ENCODE peak calls at places on chromosomes 7 and 10, in five cellular contexts. B is H9, U is trophoblast cell, G is mesenchymal stem cell, T is H1. P is an unnamed sample.

GRCh38 chr10:13853854-13854253 is 267.1 kb downstream of the PRPF18 start:
- DNase-seq in B (no peak), U (no peak), G (peak), T (no peak), P (no peak)

GRCh38 chr7:30134011-30134410 is 775 bp upstream of the MTURN start:
- DNase-seq in B (no peak), U (peak), G (no peak), T (no peak), P (no peak)

GRCh38 chr10:77943086-77943901 is 16.7 kb upstream of the DLG5 start:
- DNase-seq in B (peak), U (peak), G (peak), T (no peak), P (peak)

GRCh38 chr10:7333995-7334964 is 76.6 kb downstream of the SFMBT2 start:
- DNase-seq in B (peak), U (no peak), G (peak), T (no peak), P (no peak)

GRCh38 chr7:66429498-66430163 is 199.1 kb upstream of the KCTD7 start:
- DNase-seq in B (no peak), U (no peak), G (peak), T (no peak), P (no peak)

GRCh38 chr10:13712799-13713581 is 126.2 kb downstream of the PRPF18 start:
- DNase-seq in B (no peak), U (peak), G (peak), T (no peak), P (no peak)

GRCh38 chr10:125160856-125161569 is 650 bp upstream of the CTBP2 start:
- DNase-seq in B (peak), U (peak), G (peak), T (peak), P (peak)

GRCh38 chr7:28804990-28805389 is 153.1 kb downstream of the TRIL start:
- DNase-seq in B (no peak), U (no peak), G (no peak), T (no peak), P (no peak)

GRCh38 chr7:157897686-157898085 is 560.9 kb downstream of the DNAJB6 start:
- DNase-seq in B (no peak), U (no peak), G (no peak), T (no peak), P (no peak)

GRCh38 chr7:151690597-151690996 is 170.9 kb upstream of the RHEB start:
- DNase-seq in B (no peak), U (no peak), G (peak), T (no peak), P (no peak)

GRCh38 chr10:130757821-130758489 is 553.6 kb downstream of the TCERG1L start:
- DNase-seq in B (no peak), U (peak), G (no peak), T (no peak), P (no peak)

GRCh38 chr10:100007239-100008141 is 2.3 kb downstream of the DNMBP start:
- DNase-seq in B (no peak), U (peak), G (peak), T (no peak), P (no peak)

GRCh38 chr10:94328613-94329012 is 34.1 kb downstream of the NOC3L start:
- DNase-seq in B (no peak), U (no peak), G (no peak), T (no peak), P (no peak)

GRCh38 chr10:94324609-94325233 is 38.0 kb downstream of the NOC3L start:
- DNase-seq in B (no peak), U (peak), G (no peak), T (no peak), P (no peak)

GRCh38 chr10:94327649-94328048 is 35.1 kb downstream of the NOC3L start:
- DNase-seq in B (no peak), U (no peak), G (no peak), T (no peak), P (no peak)
- H2BK12ac ChIP-seq in B (no peak), U (no peak), G (no peak), T (no peak), P (no peak)

DNA sequence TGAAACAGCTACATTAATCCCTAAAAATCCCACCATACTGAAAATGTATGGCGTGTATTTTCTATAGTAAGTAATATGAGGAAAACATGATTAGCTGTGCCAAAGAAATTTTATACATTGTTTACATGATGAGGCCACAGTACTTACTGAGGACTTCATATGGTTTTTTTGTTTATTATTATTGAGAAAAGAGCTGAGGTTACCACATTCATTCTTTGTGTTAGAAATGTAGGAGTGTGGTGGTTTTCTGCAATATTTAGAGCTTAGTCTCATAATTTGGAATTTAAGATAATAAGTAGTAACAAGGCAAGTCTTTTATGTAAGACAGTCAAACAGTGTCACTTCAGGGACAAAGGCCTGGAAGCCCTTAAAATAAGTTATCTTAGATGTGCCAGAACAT is 45.0 kb downstream of the SLC25A40 start:
- DNase-seq in B (no peak), U (no peak), G (peak), T (no peak), P (no peak)
- H2BK12ac ChIP-seq in B (no peak), U (no peak), G (no peak), T (no peak), P (no peak)

GRCh38 chr7:95322396-95322795 is 1.9 kb downstream of the PON1 start:
- DNase-seq in B (no peak), U (no peak), G (no peak), T (no peak), P (no peak)

GRCh38 chr7:95322874-95323273 is 1.5 kb downstream of the PON1 start:
- DNase-seq in B (no peak), U (no peak), G (no peak), T (no peak), P (no peak)

GRCh38 chr7:95321720-95322119 is 2.6 kb downstream of the PON1 start:
- DNase-seq in B (no peak), U (no peak), G (no peak), T (no peak), P (no peak)

GRCh38 chr7:95323410-95324129 is 762 bp downstream of the PON1 start:
- DNase-seq in B (no peak), U (no peak), G (no peak), T (no peak), P (no peak)

DNA sequence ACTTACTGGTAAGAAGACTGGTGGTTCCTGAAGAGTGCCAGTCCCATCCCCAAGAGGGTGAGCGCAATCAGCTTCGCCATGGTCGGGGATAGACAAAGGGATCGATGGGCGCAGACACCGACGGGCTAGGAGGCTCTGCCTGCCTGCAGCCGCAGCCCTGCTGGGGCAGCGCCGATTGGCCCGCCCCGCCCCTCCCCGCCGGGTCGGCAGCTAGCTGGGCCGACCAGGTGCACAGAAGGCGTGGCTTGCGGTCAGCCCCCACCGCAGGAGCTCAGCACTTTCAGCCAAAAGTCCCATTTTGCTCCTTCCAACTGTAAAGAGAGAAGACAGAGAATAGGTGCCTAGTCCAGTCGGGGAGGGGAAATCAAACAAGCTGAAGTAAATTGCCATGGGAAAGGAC is at the start of gene PON1:
- DNase-seq in B (peak), U (no peak), G (no peak), T (no peak), P (no peak)
- H2BK12ac ChIP-seq in B (no peak), U (no peak), G (no peak), T (no peak), P (no peak)

GRCh38 chr7:64653721-64654401 is 12.1 kb upstream of the ZNF107 start:
- DNase-seq in B (no peak), U (no peak), G (no peak), T (no peak), P (no peak)

GRCh38 chr7:64651632-64652165 is 14.2 kb upstream of the ZNF107 start:
- DNase-seq in B (no peak), U (peak), G (no peak), T (no peak), P (no peak)

GRCh38 chr7:64654796-64655548 is 11.0 kb upstream of the ZNF107 start:
- DNase-seq in B (no peak), U (no peak), G (no peak), T (no peak), P (no peak)

GRCh38 chr7:64655811-64656210 is 10.1 kb upstream of the ZNF107 start:
- DNase-seq in B (no peak), U (peak), G (no peak), T (no peak), P (no peak)

GRCh38 chr7:64651203-64651602 is 14.7 kb upstream of the ZNF107 start:
- DNase-seq in B (no peak), U (peak), G (no peak), T (no peak), P (no peak)
- H2BK12ac ChIP-seq in B (no peak), U (no peak), G (no peak), T (no peak), P (no peak)

GRCh38 chr7:142642316-142642715 is 107.0 kb upstream of the PRSS1 start:
- DNase-seq in B (no peak), U (no peak), G (no peak), T (no peak), P (no peak)

GRCh38 chr7:142645777-142646176 is 103.5 kb upstream of the PRSS1 start:
- DNase-seq in B (no peak), U (no peak), G (no peak), T (no peak), P (no peak)

GRCh38 chr7:142646274-142646895 is 102.9 kb upstream of the PRSS1 start:
- DNase-seq in B (no peak), U (no peak), G (no peak), T (no peak), P (no peak)

GRCh38 chr7:142647749-142648148 is 101.5 kb upstream of the PRSS1 start:
- DNase-seq in B (no peak), U (no peak), G (no peak), T (no peak), P (no peak)
- H2BK12ac ChIP-seq in B (no peak), U (no peak), G (no peak), T (no peak), P (no peak)

DNA sequence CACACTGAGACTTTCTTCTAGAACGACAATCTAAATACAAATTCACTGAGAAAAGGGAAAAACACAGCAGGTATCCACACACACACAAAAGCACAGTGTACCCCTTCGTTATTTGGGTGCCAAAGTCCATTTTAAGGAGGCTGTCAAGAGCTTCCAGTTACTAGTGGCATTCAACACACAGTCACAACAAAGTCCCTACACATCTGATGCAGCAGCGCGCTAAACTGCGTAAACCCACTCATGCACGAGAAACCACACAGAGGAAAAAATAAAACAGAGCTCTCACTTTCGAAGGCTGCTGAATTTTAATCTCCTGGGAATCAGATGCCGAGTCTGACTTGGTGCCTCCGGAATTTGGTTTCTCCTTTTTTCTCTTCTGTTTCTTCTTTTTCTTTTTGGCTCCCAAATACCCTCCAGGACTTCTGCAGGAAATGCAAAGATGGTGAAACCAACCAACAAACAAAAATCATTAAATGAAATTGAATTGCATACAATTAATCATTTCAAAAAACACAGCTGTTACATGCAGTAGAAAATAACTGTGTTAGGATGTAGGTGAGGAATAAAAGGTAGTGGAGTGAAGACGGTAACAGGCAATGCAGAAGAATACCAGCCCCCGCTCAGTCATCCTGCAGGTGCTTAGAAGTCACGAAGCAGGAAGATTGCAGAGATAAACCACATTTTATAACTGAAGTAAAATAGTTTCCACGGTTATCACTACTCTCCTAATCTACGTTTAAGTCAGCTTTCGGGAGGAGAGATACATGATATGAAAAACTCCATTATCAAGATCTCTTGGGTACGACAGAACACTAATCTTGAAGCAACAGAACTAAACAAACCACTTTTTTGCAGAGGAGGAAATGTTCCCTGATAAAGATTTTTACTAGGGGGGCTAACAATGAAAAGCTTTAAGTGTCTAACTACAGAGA is 27.1 kb downstream of the NMT2 start:
- DNase-seq in B (no peak), U (peak), G (no peak), T (no peak), P (no peak)
- H2BK12ac ChIP-seq in B (no peak), U (no peak), G (no peak), T (no peak), P (no peak)

P was measured in neuronal stem cell.